ENCODE peak calls at places on chromosomes 16 and 17, in ten cellular contexts. One of them, this sample, is unnamed.

GRCh38 chr17:50018909-50019308 is 23.9 kb upstream of the DLX3 start:
- DNase-seq in AG08395: no peak
- DNase-seq in skeletal muscle cell: no peak
- DNase-seq in breast epithelium: no peak
- DNase-seq in NCI-H1694: no peak
- DNase-seq in B cell: no peak
- DNase-seq in AG09309: no peak
- DNase-seq in EL: peak
- DNase-seq in choroid plexus epithelial cell: no peak
- DNase-seq in mesothelial cell of epicardium: no peak
- DNase-seq in this sample: no peak

GRCh38 chr17:51056813-51057510 is 63.7 kb downstream of the SPAG9 start:
- DNase-seq in AG08395: peak
- DNase-seq in AG09309: peak
- DNase-seq in mesothelial cell of epicardium: no peak
- DNase-seq in breast epithelium: no peak
- DNase-seq in skeletal muscle cell: peak
- DNase-seq in EL: peak
- DNase-seq in choroid plexus epithelial cell: peak
- DNase-seq in B cell: no peak
- DNase-seq in NCI-H1694: peak
- DNase-seq in this sample: peak

GRCh38 chr16:80197790-80198201 is 343.0 kb upstream of the DYNLRB2 start:
- DNase-seq in mesothelial cell of epicardium: no peak
- DNase-seq in B cell: no peak
- DNase-seq in EL: peak
- DNase-seq in breast epithelium: no peak
- DNase-seq in choroid plexus epithelial cell: peak
- DNase-seq in skeletal muscle cell: peak
- DNase-seq in AG09309: peak
- DNase-seq in AG08395: peak
- DNase-seq in NCI-H1694: no peak
- DNase-seq in this sample: no peak

GRCh38 chr17:33929181-33929724 is 325.8 kb upstream of the CCL2 start:
- DNase-seq in EL: no peak
- DNase-seq in AG09309: no peak
- DNase-seq in AG08395: no peak
- DNase-seq in breast epithelium: no peak
- DNase-seq in B cell: no peak
- DNase-seq in skeletal muscle cell: no peak
- DNase-seq in NCI-H1694: no peak
- DNase-seq in mesothelial cell of epicardium: no peak
- DNase-seq in choroid plexus epithelial cell: no peak
- DNase-seq in this sample: no peak

GRCh38 chr17:65279456-65279855 is 142.3 kb downstream of the RGS9 start:
- DNase-seq in NCI-H1694: no peak
- DNase-seq in choroid plexus epithelial cell: no peak
- DNase-seq in B cell: no peak
- DNase-seq in AG09309: no peak
- DNase-seq in EL: no peak
- DNase-seq in skeletal muscle cell: no peak
- DNase-seq in mesothelial cell of epicardium: no peak
- DNase-seq in breast epithelium: no peak
- DNase-seq in AG08395: no peak
- DNase-seq in this sample: no peak

GRCh38 chr17:59002126-59002525 is 104.6 kb downstream of the TRIM37 start:
- DNase-seq in B cell: no peak
- DNase-seq in breast epithelium: no peak
- DNase-seq in AG09309: no peak
- DNase-seq in mesothelial cell of epicardium: no peak
- DNase-seq in NCI-H1694: no peak
- DNase-seq in EL: no peak
- DNase-seq in AG08395: no peak
- DNase-seq in choroid plexus epithelial cell: no peak
- DNase-seq in skeletal muscle cell: no peak
- DNase-seq in this sample: no peak

GRCh38 chr16:24850289-24850931 is 4.6 kb downstream of the SLC5A11 start:
- DNase-seq in AG08395: no peak
- DNase-seq in B cell: no peak
- DNase-seq in skeletal muscle cell: no peak
- DNase-seq in mesothelial cell of epicardium: no peak
- DNase-seq in AG09309: no peak
- DNase-seq in NCI-H1694: no peak
- DNase-seq in EL: peak
- DNase-seq in breast epithelium: no peak
- DNase-seq in choroid plexus epithelial cell: peak
- DNase-seq in this sample: no peak

GRCh38 chr17:2815781-2816185 is 19.5 kb downstream of the RAP1GAP2 start:
- DNase-seq in B cell: no peak
- DNase-seq in EL: no peak
- DNase-seq in mesothelial cell of epicardium: no peak
- DNase-seq in skeletal muscle cell: no peak
- DNase-seq in AG09309: no peak
- DNase-seq in NCI-H1694: no peak
- DNase-seq in breast epithelium: no peak
- DNase-seq in AG08395: no peak
- DNase-seq in choroid plexus epithelial cell: no peak
- DNase-seq in this sample: no peak

GRCh38 chr17:72587773-72588511 is 467.1 kb downstream of the SOX9 start:
- DNase-seq in choroid plexus epithelial cell: peak
- DNase-seq in AG08395: peak
- DNase-seq in AG09309: no peak
- DNase-seq in breast epithelium: no peak
- DNase-seq in mesothelial cell of epicardium: peak
- DNase-seq in skeletal muscle cell: no peak
- DNase-seq in EL: no peak
- DNase-seq in B cell: no peak
- DNase-seq in NCI-H1694: no peak
- DNase-seq in this sample: no peak

GRCh38 chr17:7421186-7421585 is 1.1 kb downstream of the SPEM1 start:
- DNase-seq in AG08395: no peak
- DNase-seq in mesothelial cell of epicardium: no peak
- DNase-seq in EL: no peak
- DNase-seq in choroid plexus epithelial cell: no peak
- DNase-seq in breast epithelium: no peak
- DNase-seq in AG09309: no peak
- DNase-seq in B cell: no peak
- DNase-seq in skeletal muscle cell: no peak
- DNase-seq in NCI-H1694: no peak
- DNase-seq in this sample: no peak

GRCh38 chr16:65909310-65910050 is 457.0 kb upstream of the CDH5 start:
- DNase-seq in B cell: no peak
- DNase-seq in AG08395: no peak
- DNase-seq in choroid plexus epithelial cell: peak
- DNase-seq in breast epithelium: no peak
- DNase-seq in EL: peak
- DNase-seq in AG09309: no peak
- DNase-seq in mesothelial cell of epicardium: no peak
- DNase-seq in skeletal muscle cell: no peak
- DNase-seq in NCI-H1694: no peak
- DNase-seq in this sample: no peak

GRCh38 chr17:79188048-79188447 is 113.4 kb downstream of the ENGASE start:
- DNase-seq in B cell: peak
- DNase-seq in mesothelial cell of epicardium: no peak
- DNase-seq in AG09309: no peak
- DNase-seq in choroid plexus epithelial cell: peak
- DNase-seq in EL: no peak
- DNase-seq in NCI-H1694: no peak
- DNase-seq in skeletal muscle cell: no peak
- DNase-seq in breast epithelium: no peak
- DNase-seq in AG08395: peak
- DNase-seq in this sample: peak

GRCh38 chr17:36937001-36937960 is at the start of gene LHX1:
- DNase-seq in NCI-H1694: no peak
- DNase-seq in EL: no peak
- DNase-seq in skeletal muscle cell: no peak
- DNase-seq in AG09309: no peak
- DNase-seq in mesothelial cell of epicardium: no peak
- DNase-seq in B cell: peak
- DNase-seq in breast epithelium: no peak
- DNase-seq in AG08395: no peak
- DNase-seq in choroid plexus epithelial cell: no peak
- DNase-seq in this sample: no peak

GRCh38 chr17:17892009-17892408 is 55.2 kb upstream of the SREBF1 start:
- DNase-seq in EL: no peak
- DNase-seq in choroid plexus epithelial cell: no peak
- DNase-seq in NCI-H1694: no peak
- DNase-seq in breast epithelium: no peak
- DNase-seq in AG09309: no peak
- DNase-seq in AG08395: no peak
- DNase-seq in mesothelial cell of epicardium: no peak
- DNase-seq in B cell: no peak
- DNase-seq in skeletal muscle cell: no peak
- DNase-seq in this sample: no peak